ENCODE peak calls at places on chromosomes 13 and 19, in nine cellular contexts. One of them, this sample, is unnamed.

GRCh38 chr13:90230311-90230710 is 1117.2 kb upstream of the MIR17HG start:
- DNase-seq in ovary: no peak
- DNase-seq in activated CD4-positive, alpha-beta T cell treated with anti-CD3 and anti-CD28 coated beads for 24 hours: no peak
- DNase-seq in upper lobe of right lung: peak; percentile 48
- DNase-seq in NCI-H1436: no peak
- DNase-seq in mesendoderm: no peak
- DNase-seq in NCI-H1092: no peak
- DNase-seq in immature natural killer cell: no peak
- DNase-seq in psoas muscle: no peak
- DNase-seq in this sample: no peak

GRCh38 chr13:114112231-114112825 is 20.1 kb downstream of the RASA3 start:
- DNase-seq in psoas muscle: peak; percentile 15
- DNase-seq in NCI-H1092: no peak
- DNase-seq in immature natural killer cell: no peak
- DNase-seq in activated CD4-positive, alpha-beta T cell treated with anti-CD3 and anti-CD28 coated beads for 24 hours: no peak
- DNase-seq in mesendoderm: peak; percentile 66
- DNase-seq in upper lobe of right lung: peak; percentile 41
- DNase-seq in NCI-H1436: no peak
- DNase-seq in ovary: peak; percentile 11
- DNase-seq in this sample: no peak

GRCh38 chr19:17931532-17932191 is 1.2 kb upstream of the CCDC124 start:
- DNase-seq in activated CD4-positive, alpha-beta T cell treated with anti-CD3 and anti-CD28 coated beads for 24 hours: no peak
- DNase-seq in NCI-H1092: no peak
- DNase-seq in psoas muscle: no peak
- DNase-seq in mesendoderm: peak; percentile 89
- DNase-seq in immature natural killer cell: no peak
- DNase-seq in ovary: no peak
- DNase-seq in upper lobe of right lung: no peak
- DNase-seq in NCI-H1436: peak; percentile 38
- DNase-seq in this sample: no peak

GRCh38 chr13:111937763-111938375 is 129.1 kb upstream of the SOX1 start:
- DNase-seq in upper lobe of right lung: peak; percentile 37
- DNase-seq in psoas muscle: no peak
- DNase-seq in NCI-H1092: no peak
- DNase-seq in NCI-H1436: peak; percentile 32
- DNase-seq in mesendoderm: no peak
- DNase-seq in immature natural killer cell: no peak
- DNase-seq in activated CD4-positive, alpha-beta T cell treated with anti-CD3 and anti-CD28 coated beads for 24 hours: no peak
- DNase-seq in ovary: no peak
- DNase-seq in this sample: no peak

GRCh38 chr13:26951581-26952177 is 191.1 kb upstream of the GPR12 start:
- DNase-seq in NCI-H1436: no peak
- DNase-seq in NCI-H1092: no peak
- DNase-seq in psoas muscle: no peak
- DNase-seq in activated CD4-positive, alpha-beta T cell treated with anti-CD3 and anti-CD28 coated beads for 24 hours: no peak
- DNase-seq in ovary: peak; percentile 36
- DNase-seq in mesendoderm: no peak
- DNase-seq in immature natural killer cell: no peak
- DNase-seq in upper lobe of right lung: no peak
- DNase-seq in this sample: no peak

GRCh38 chr13:78197231-78197630 is 278.6 kb upstream of the EDNRB start:
- DNase-seq in NCI-H1092: no peak
- DNase-seq in immature natural killer cell: no peak
- DNase-seq in psoas muscle: no peak
- DNase-seq in ovary: no peak
- DNase-seq in activated CD4-positive, alpha-beta T cell treated with anti-CD3 and anti-CD28 coated beads for 24 hours: no peak
- DNase-seq in mesendoderm: no peak
- DNase-seq in upper lobe of right lung: no peak
- DNase-seq in NCI-H1436: no peak
- DNase-seq in this sample: no peak

GRCh38 chr13:29771247-29771646 is 79.2 kb downstream of the UBL3 start:
- DNase-seq in activated CD4-positive, alpha-beta T cell treated with anti-CD3 and anti-CD28 coated beads for 24 hours: no peak
- DNase-seq in immature natural killer cell: peak; percentile 36
- DNase-seq in upper lobe of right lung: no peak
- DNase-seq in NCI-H1436: peak; percentile 17
- DNase-seq in mesendoderm: peak; percentile 35
- DNase-seq in ovary: no peak
- DNase-seq in psoas muscle: no peak
- DNase-seq in NCI-H1092: peak; percentile 1
- DNase-seq in this sample: no peak

GRCh38 chr13:106259928-106260327 is 275.5 kb downstream of the EFNB2 start:
- DNase-seq in activated CD4-positive, alpha-beta T cell treated with anti-CD3 and anti-CD28 coated beads for 24 hours: no peak
- DNase-seq in upper lobe of right lung: no peak
- DNase-seq in mesendoderm: no peak
- DNase-seq in NCI-H1092: no peak
- DNase-seq in ovary: no peak
- DNase-seq in psoas muscle: no peak
- DNase-seq in immature natural killer cell: no peak
- DNase-seq in NCI-H1436: no peak
- DNase-seq in this sample: no peak

This sample was measured in A549.